ENCODE peak calls at places on chromosomes 4 and X, in six cellular contexts. A, Z, S, G, R and J are unnamed samples.

GRCh38 chr4:56388311-56388710 is 1.0 kb upstream of the AASDH start:
- DNase-seq in S (no peak), G (no peak), R (no peak), A (no peak), Z (no peak), J (no peak)

GRCh38 chr4:151438154-151438553 is 29.2 kb downstream of the FHIP1A start:
- DNase-seq in Z (no peak), A (no peak), S (no peak), G (no peak), R (no peak), J (no peak)

GRCh38 chr4:124483043-124483906 is 229.3 kb downstream of the ANKRD50 start:
- DNase-seq in Z (no peak), G (no peak), R (no peak), S (no peak), A (no peak), J (no peak)

GRCh38 chr4:25180524-25181131 is 20.4 kb upstream of the SEPSECS start:
- DNase-seq in Z (no peak), S (no peak), G (peak), R (no peak), A (peak), J (no peak)

GRCh38 chrX:22159071-22159470 is 113.6 kb upstream of the CBLL2 start:
- DNase-seq in A (peak), S (no peak), G (no peak), R (no peak), Z (no peak), J (no peak)

GRCh38 chr4:10045481-10045880 is 24.2 kb upstream of the SLC2A9 start:
- DNase-seq in S (no peak), R (no peak), Z (no peak), A (peak), G (no peak), J (no peak)

GRCh38 chrX:122943918-122944317 is 240.2 kb upstream of the GRIA3 start:
- DNase-seq in S (no peak), G (no peak), A (peak), Z (no peak), R (no peak), J (no peak)

GRCh38 chr4:158805628-158806471 is 37.0 kb downstream of the FNIP2 start:
- DNase-seq in S (no peak), A (peak), R (no peak), Z (peak), G (no peak), J (no peak)

GRCh38 chr4:123987408-123987807 is 590.8 kb downstream of the SPRY1 start:
- DNase-seq in G (no peak), A (no peak), S (no peak), R (no peak), Z (no peak), J (no peak)

GRCh38 chrX:107102980-107103379 is 15.6 kb downstream of the RBM41 start:
- DNase-seq in S (no peak), R (no peak), Z (no peak), G (no peak), A (peak), J (no peak)

GRCh38 chr4:133402616-133403015 is 253.5 kb downstream of the PCDH10 start:
- DNase-seq in S (no peak), Z (no peak), R (no peak), G (no peak), A (peak), J (no peak)

GRCh38 chrX:27924261-27924660 is 57.0 kb downstream of the DCAF8L1 start:
- DNase-seq in G (no peak), A (peak), S (no peak), Z (no peak), R (no peak), J (no peak)

GRCh38 chr4:38621004-38621684 is 42.9 kb upstream of the KLF3 start:
- DNase-seq in Z (no peak), R (no peak), A (peak), S (no peak), G (no peak), J (no peak)

GRCh38 chr4:56649445-56650258 is 31.4 kb downstream of the HOPX start:
- DNase-seq in Z (no peak), S (no peak), R (no peak), A (no peak), G (no peak), J (no peak)

GRCh38 chrX:24870143-24870542 is 145.6 kb downstream of the ARX start:
- DNase-seq in S (no peak), A (no peak), R (no peak), G (no peak), Z (no peak), J (no peak)

GRCh38 chr4:108783666-108784463 is 21.0 kb upstream of the ETNPPL start:
- DNase-seq in S (no peak), G (no peak), R (no peak), Z (no peak), A (peak), J (no peak)

GRCh38 chrX:34365482-34365881 is 233.4 kb upstream of the FAM47A start:
- DNase-seq in G (no peak), S (no peak), Z (no peak), R (no peak), A (peak), J (no peak)

GRCh38 chrX:80817002-80817401 is 7.3 kb upstream of the BRWD3 start:
- DNase-seq in R (no peak), Z (no peak), G (no peak), A (peak), S (no peak), J (no peak)

GRCh38 chr4:81214518-81215218 is 354 bp downstream of the PRKG2 start:
- DNase-seq in R (no peak), S (no peak), Z (no peak), G (no peak), A (no peak), J (no peak)

GRCh38 chr4:173990126-173990878 is 293.2 kb downstream of the FBXO8 start:
- DNase-seq in S (no peak), G (no peak), Z (no peak), A (peak), R (no peak), J (no peak)

GRCh38 chr4:137651128-137651527 is 118.8 kb upstream of the PCDH18 start:
- DNase-seq in G (no peak), R (no peak), S (no peak), Z (no peak), A (no peak), J (no peak)

GRCh38 chrX:123906557-123907316 is 46.9 kb downstream of the XIAP start:
- DNase-seq in R (no peak), A (peak), Z (no peak), S (no peak), G (no peak), J (no peak)

GRCh38 chr4:25021206-25021605 is 9.5 kb downstream of the LGI2 start:
- DNase-seq in S (no peak), G (no peak), R (no peak), Z (no peak), A (no peak), J (no peak)

GRCh38 chrX:149871940-149872339 is 9.0 kb upstream of the MAGEA8 start:
- DNase-seq in R (no peak), G (peak), A (peak), S (peak), Z (no peak), J (peak)

GRCh38 chr4:176188654-176189053 is 6.7 kb downstream of the SPATA4 start:
- DNase-seq in G (no peak), A (peak), R (no peak), S (no peak), Z (no peak), J (no peak)

GRCh38 chr4:116603096-116603495 is 482.3 kb downstream of the TRAM1L1 start:
- DNase-seq in A (peak), Z (no peak), G (no peak), S (no peak), R (no peak), J (no peak)

GRCh38 chr4:184142121-184143000 is 75.3 kb downstream of the ENPP6 start:
- DNase-seq in S (no peak), A (no peak), R (no peak), G (no peak), Z (no peak), J (no peak)

GRCh38 chrX:76555816-76556215 is 128.3 kb downstream of the MAGEE1 start:
- DNase-seq in A (peak), G (no peak), Z (no peak), S (no peak), R (no peak), J (no peak)

GRCh38 chrX:56765816-56766553 is 36.9 kb downstream of the NBDY start:
- DNase-seq in R (no peak), S (no peak), G (no peak), A (no peak), Z (peak), J (no peak)

GRCh38 chrX:40622741-40623536 is at the start of gene MPC1L:
- DNase-seq in A (no peak), S (no peak), G (no peak), Z (no peak), R (no peak), J (no peak)

GRCh38 chrX:120549483-120550452 is 11.0 kb downstream of the CUL4B start:
- DNase-seq in G (no peak), R (no peak), S (no peak), A (peak), Z (no peak), J (no peak)

GRCh38 chrX:20181563-20182329 is 40.1 kb upstream of the EIF1AX start:
- DNase-seq in Z (no peak), S (no peak), A (no peak), G (no peak), R (no peak), J (no peak)